ENCODE peak calls at places on chromosomes 11 and 22, in ten cellular contexts. One of them, this sample, is unnamed.

GRCh38 chr11:17352925-17353227 is 1.3 kb downstream of the NCR3LG1 start:
- DNase-seq in GM13977: no peak
- DNase-seq in mucosa of gallbladder: peak
- DNase-seq in mucosa of descending colon: peak
- DNase-seq in stimulated activated CD8-positive, alpha-beta memory T cell treated with anti-CD3 and anti-CD28 coated beads, Interleukin-4, amount 100 ng/mL, for 1 hour: no peak
- DNase-seq in psoas muscle: no peak
- DNase-seq in NCI-H1105 treated with DMSO at 0.1 percent for 48 hours: peak
- DNase-seq in colonic mucosa: peak
- DNase-seq in ACHN: peak
- DNase-seq in fibroblast of lung: peak
- DNase-seq in this sample: no peak

GRCh38 chr11:10876168-10876567 is 18.3 kb upstream of the ZBED5 start:
- DNase-seq in GM13977: no peak
- DNase-seq in mucosa of gallbladder: no peak
- DNase-seq in mucosa of descending colon: no peak
- DNase-seq in stimulated activated CD8-positive, alpha-beta memory T cell treated with anti-CD3 and anti-CD28 coated beads, Interleukin-4, amount 100 ng/mL, for 1 hour: no peak
- DNase-seq in psoas muscle: no peak
- DNase-seq in NCI-H1105 treated with DMSO at 0.1 percent for 48 hours: no peak
- DNase-seq in colonic mucosa: no peak
- DNase-seq in ACHN: no peak
- DNase-seq in fibroblast of lung: no peak
- DNase-seq in this sample: no peak

GRCh38 chr22:42743501-42743991 is 22.9 kb upstream of the A4GALT start:
- DNase-seq in GM13977: peak
- DNase-seq in mucosa of gallbladder: peak
- DNase-seq in mucosa of descending colon: peak
- DNase-seq in stimulated activated CD8-positive, alpha-beta memory T cell treated with anti-CD3 and anti-CD28 coated beads, Interleukin-4, amount 100 ng/mL, for 1 hour: no peak
- DNase-seq in psoas muscle: peak
- DNase-seq in NCI-H1105 treated with DMSO at 0.1 percent for 48 hours: no peak
- DNase-seq in colonic mucosa: peak
- DNase-seq in ACHN: no peak
- DNase-seq in fibroblast of lung: peak
- DNase-seq in this sample: no peak

GRCh38 chr11:76008474-76008873 is 193.5 kb downstream of the UVRAG start:
- DNase-seq in GM13977: no peak
- DNase-seq in mucosa of gallbladder: no peak
- DNase-seq in mucosa of descending colon: no peak
- DNase-seq in stimulated activated CD8-positive, alpha-beta memory T cell treated with anti-CD3 and anti-CD28 coated beads, Interleukin-4, amount 100 ng/mL, for 1 hour: no peak
- DNase-seq in psoas muscle: no peak
- DNase-seq in NCI-H1105 treated with DMSO at 0.1 percent for 48 hours: no peak
- DNase-seq in colonic mucosa: no peak
- DNase-seq in ACHN: no peak
- DNase-seq in fibroblast of lung: peak
- DNase-seq in this sample: no peak

GRCh38 chr11:90321018-90321417 is 98.2 kb upstream of the CHORDC1 start:
- DNase-seq in GM13977: no peak
- DNase-seq in mucosa of gallbladder: no peak
- DNase-seq in mucosa of descending colon: no peak
- DNase-seq in stimulated activated CD8-positive, alpha-beta memory T cell treated with anti-CD3 and anti-CD28 coated beads, Interleukin-4, amount 100 ng/mL, for 1 hour: no peak
- DNase-seq in psoas muscle: no peak
- DNase-seq in NCI-H1105 treated with DMSO at 0.1 percent for 48 hours: no peak
- DNase-seq in colonic mucosa: no peak
- DNase-seq in ACHN: no peak
- DNase-seq in fibroblast of lung: no peak
- DNase-seq in this sample: no peak

GRCh38 chr11:117998201-117998579 is 12.0 kb downstream of the IL10RA start:
- DNase-seq in GM13977: peak
- DNase-seq in mucosa of gallbladder: no peak
- DNase-seq in mucosa of descending colon: no peak
- DNase-seq in stimulated activated CD8-positive, alpha-beta memory T cell treated with anti-CD3 and anti-CD28 coated beads, Interleukin-4, amount 100 ng/mL, for 1 hour: no peak
- DNase-seq in psoas muscle: no peak
- DNase-seq in NCI-H1105 treated with DMSO at 0.1 percent for 48 hours: no peak
- DNase-seq in colonic mucosa: no peak
- DNase-seq in ACHN: no peak
- DNase-seq in fibroblast of lung: no peak
- DNase-seq in this sample: no peak

GRCh38 chr11:69357458-69358397 is 63.8 kb downstream of the MYEOV start:
- DNase-seq in GM13977: no peak
- DNase-seq in mucosa of gallbladder: no peak
- DNase-seq in mucosa of descending colon: peak
- DNase-seq in stimulated activated CD8-positive, alpha-beta memory T cell treated with anti-CD3 and anti-CD28 coated beads, Interleukin-4, amount 100 ng/mL, for 1 hour: no peak
- DNase-seq in psoas muscle: no peak
- DNase-seq in NCI-H1105 treated with DMSO at 0.1 percent for 48 hours: no peak
- DNase-seq in colonic mucosa: peak
- DNase-seq in ACHN: no peak
- DNase-seq in fibroblast of lung: no peak
- DNase-seq in this sample: no peak

GRCh38 chr11:123173040-123173855 is 21.8 kb downstream of the CLMP start:
- DNase-seq in GM13977: no peak
- DNase-seq in mucosa of gallbladder: no peak
- DNase-seq in mucosa of descending colon: no peak
- DNase-seq in stimulated activated CD8-positive, alpha-beta memory T cell treated with anti-CD3 and anti-CD28 coated beads, Interleukin-4, amount 100 ng/mL, for 1 hour: no peak
- DNase-seq in psoas muscle: no peak
- DNase-seq in NCI-H1105 treated with DMSO at 0.1 percent for 48 hours: no peak
- DNase-seq in colonic mucosa: no peak
- DNase-seq in ACHN: peak
- DNase-seq in fibroblast of lung: peak
- DNase-seq in this sample: no peak

GRCh38 chr11:59158206-59159068 is 13.5 kb upstream of the DTX4 start:
- DNase-seq in GM13977: peak
- DNase-seq in mucosa of gallbladder: peak
- DNase-seq in mucosa of descending colon: peak
- DNase-seq in stimulated activated CD8-positive, alpha-beta memory T cell treated with anti-CD3 and anti-CD28 coated beads, Interleukin-4, amount 100 ng/mL, for 1 hour: peak
- DNase-seq in psoas muscle: peak
- DNase-seq in NCI-H1105 treated with DMSO at 0.1 percent for 48 hours: peak
- DNase-seq in colonic mucosa: peak
- DNase-seq in ACHN: peak
- DNase-seq in fibroblast of lung: peak
- DNase-seq in this sample: peak

GRCh38 chr11:34165786-34166557 is 60.5 kb downstream of the NAT10 start:
- DNase-seq in GM13977: no peak
- DNase-seq in mucosa of gallbladder: no peak
- DNase-seq in mucosa of descending colon: no peak
- DNase-seq in stimulated activated CD8-positive, alpha-beta memory T cell treated with anti-CD3 and anti-CD28 coated beads, Interleukin-4, amount 100 ng/mL, for 1 hour: no peak
- DNase-seq in psoas muscle: peak
- DNase-seq in NCI-H1105 treated with DMSO at 0.1 percent for 48 hours: no peak
- DNase-seq in colonic mucosa: no peak
- DNase-seq in ACHN: no peak
- DNase-seq in fibroblast of lung: no peak
- DNase-seq in this sample: no peak

GRCh38 chr11:104973616-104974015 is 5.2 kb upstream of the CASP4 start:
- DNase-seq in GM13977: no peak
- DNase-seq in mucosa of gallbladder: no peak
- DNase-seq in mucosa of descending colon: no peak
- DNase-seq in stimulated activated CD8-positive, alpha-beta memory T cell treated with anti-CD3 and anti-CD28 coated beads, Interleukin-4, amount 100 ng/mL, for 1 hour: no peak
- DNase-seq in psoas muscle: no peak
- DNase-seq in NCI-H1105 treated with DMSO at 0.1 percent for 48 hours: no peak
- DNase-seq in colonic mucosa: no peak
- DNase-seq in ACHN: no peak
- DNase-seq in fibroblast of lung: no peak
- DNase-seq in this sample: no peak

GRCh38 chr11:60085909-60086308 is 2.6 kb upstream of the MS4A2 start:
- DNase-seq in GM13977: no peak
- DNase-seq in mucosa of gallbladder: no peak
- DNase-seq in mucosa of descending colon: no peak
- DNase-seq in stimulated activated CD8-positive, alpha-beta memory T cell treated with anti-CD3 and anti-CD28 coated beads, Interleukin-4, amount 100 ng/mL, for 1 hour: no peak
- DNase-seq in psoas muscle: no peak
- DNase-seq in NCI-H1105 treated with DMSO at 0.1 percent for 48 hours: no peak
- DNase-seq in colonic mucosa: no peak
- DNase-seq in ACHN: no peak
- DNase-seq in fibroblast of lung: no peak
- DNase-seq in this sample: peak

GRCh38 chr11:57599381-57599780 is 1.9 kb downstream of the SERPING1 start:
- DNase-seq in GM13977: no peak
- DNase-seq in mucosa of gallbladder: no peak
- DNase-seq in mucosa of descending colon: no peak
- DNase-seq in stimulated activated CD8-positive, alpha-beta memory T cell treated with anti-CD3 and anti-CD28 coated beads, Interleukin-4, amount 100 ng/mL, for 1 hour: no peak
- DNase-seq in psoas muscle: no peak
- DNase-seq in NCI-H1105 treated with DMSO at 0.1 percent for 48 hours: no peak
- DNase-seq in colonic mucosa: no peak
- DNase-seq in ACHN: no peak
- DNase-seq in fibroblast of lung: peak
- DNase-seq in this sample: no peak

GRCh38 chr22:23105919-23106853 is 35.6 kb downstream of the RSPH14 start:
- DNase-seq in GM13977: no peak
- DNase-seq in mucosa of gallbladder: peak
- DNase-seq in mucosa of descending colon: peak
- DNase-seq in stimulated activated CD8-positive, alpha-beta memory T cell treated with anti-CD3 and anti-CD28 coated beads, Interleukin-4, amount 100 ng/mL, for 1 hour: no peak
- DNase-seq in psoas muscle: no peak
- DNase-seq in NCI-H1105 treated with DMSO at 0.1 percent for 48 hours: no peak
- DNase-seq in colonic mucosa: no peak
- DNase-seq in ACHN: no peak
- DNase-seq in fibroblast of lung: no peak
- DNase-seq in this sample: no peak

GRCh38 chr11:15884131-15884530 is 472.2 kb downstream of the SOX6 start:
- DNase-seq in GM13977: no peak
- DNase-seq in mucosa of gallbladder: no peak
- DNase-seq in mucosa of descending colon: no peak
- DNase-seq in stimulated activated CD8-positive, alpha-beta memory T cell treated with anti-CD3 and anti-CD28 coated beads, Interleukin-4, amount 100 ng/mL, for 1 hour: no peak
- DNase-seq in psoas muscle: no peak
- DNase-seq in NCI-H1105 treated with DMSO at 0.1 percent for 48 hours: no peak
- DNase-seq in colonic mucosa: no peak
- DNase-seq in ACHN: no peak
- DNase-seq in fibroblast of lung: no peak
- DNase-seq in this sample: no peak

GRCh38 chr11:32400196-32400595 is 35.1 kb downstream of the WT1 start:
- DNase-seq in GM13977: no peak
- DNase-seq in mucosa of gallbladder: no peak
- DNase-seq in mucosa of descending colon: no peak
- DNase-seq in stimulated activated CD8-positive, alpha-beta memory T cell treated with anti-CD3 and anti-CD28 coated beads, Interleukin-4, amount 100 ng/mL, for 1 hour: no peak
- DNase-seq in psoas muscle: no peak
- DNase-seq in NCI-H1105 treated with DMSO at 0.1 percent for 48 hours: no peak
- DNase-seq in colonic mucosa: no peak
- DNase-seq in ACHN: no peak
- DNase-seq in fibroblast of lung: peak
- DNase-seq in this sample: no peak

GRCh38 chr11:66886671-66887221 is 29.9 kb downstream of the LRFN4 start:
- DNase-seq in GM13977: no peak
- DNase-seq in mucosa of gallbladder: no peak
- DNase-seq in mucosa of descending colon: no peak
- DNase-seq in stimulated activated CD8-positive, alpha-beta memory T cell treated with anti-CD3 and anti-CD28 coated beads, Interleukin-4, amount 100 ng/mL, for 1 hour: no peak
- DNase-seq in psoas muscle: peak
- DNase-seq in NCI-H1105 treated with DMSO at 0.1 percent for 48 hours: no peak
- DNase-seq in colonic mucosa: no peak
- DNase-seq in ACHN: no peak
- DNase-seq in fibroblast of lung: no peak
- DNase-seq in this sample: no peak

This sample was measured in OCI-M1.